ENCODE peak calls at places on chromosomes 6 and 20, in ten cellular contexts. X, E, A, Y, R, Z, L, F, V and W are unnamed samples.

GRCh38 chr6:169520104-169520503 is 181.7 kb downstream of the WDR27 start:
- DNase-seq in X (peak), E (no peak), A (peak), Y (no peak), R (no peak), Z (no peak), L (no peak), F (no peak), V (no peak), W (no peak)

GRCh38 chr20:38947931-38948362 is 14.2 kb upstream of the DHX35 start:
- DNase-seq in X (no peak), E (no peak), A (no peak), Y (no peak), R (no peak), Z (no peak), L (no peak), F (no peak), V (no peak), W (no peak)

GRCh38 chr20:51553897-51554504 is 11.5 kb upstream of the NFATC2 start:
- DNase-seq in X (peak), E (no peak), A (peak), Y (no peak), R (no peak), Z (no peak), L (no peak), F (no peak), V (no peak), W (no peak)

GRCh38 chr6:12014027-12014872 is 2.1 kb downstream of the HIVEP1 start:
- DNase-seq in X (peak), E (no peak), A (peak), Y (no peak), R (no peak), Z (no peak), L (no peak), F (no peak), V (no peak), W (no peak)

GRCh38 chr20:1897486-1897885 is 2.3 kb downstream of the SIRPA start:
- DNase-seq in X (peak), E (peak), A (peak), Y (no peak), R (peak), Z (no peak), L (no peak), F (no peak), V (peak), W (no peak)

GRCh38 chr6:166496460-166496859 is 90.0 kb downstream of the RAMACL start:
- DNase-seq in X (no peak), E (no peak), A (no peak), Y (no peak), R (no peak), Z (no peak), L (no peak), F (no peak), V (no peak), W (no peak)

GRCh38 chr20:11376998-11377397 is 540.7 kb upstream of the BTBD3 start:
- DNase-seq in X (peak), E (no peak), A (peak), Y (no peak), R (no peak), Z (no peak), L (no peak), F (peak), V (no peak), W (no peak)

GRCh38 chr6:52286798-52287432 is 2.4 kb upstream of the MCM3 start:
- DNase-seq in X (peak), E (peak), A (peak), Y (peak), R (peak), Z (peak), L (no peak), F (peak), V (no peak), W (no peak)

GRCh38 chr6:83270971-83271714 is 78.0 kb downstream of the RWDD2A start:
- DNase-seq in X (peak), E (no peak), A (peak), Y (no peak), R (no peak), Z (no peak), L (no peak), F (peak), V (no peak), W (no peak)

GRCh38 chr20:20699144-20699543 is 13.3 kb downstream of the RALGAPA2 start:
- DNase-seq in X (no peak), E (no peak), A (peak), Y (no peak), R (no peak), Z (no peak), L (no peak), F (no peak), V (no peak), W (no peak)

GRCh38 chr20:2794202-2794748 is 6.2 kb downstream of the CPXM1 start:
- DNase-seq in X (no peak), E (no peak), A (no peak), Y (no peak), R (no peak), Z (no peak), L (no peak), F (no peak), V (no peak), W (no peak)

GRCh38 chr20:25014816-25015215 is 22.3 kb upstream of the APMAP start:
- DNase-seq in X (no peak), E (no peak), A (no peak), Y (no peak), R (no peak), Z (no peak), L (no peak), F (no peak), V (peak), W (no peak)

GRCh38 chr6:72659754-72660153 is 37.9 kb downstream of the KCNQ5 start:
- DNase-seq in X (no peak), E (no peak), A (no peak), Y (no peak), R (no peak), Z (no peak), L (no peak), F (no peak), V (no peak), W (no peak)

GRCh38 chr20:32536861-32537656 is 48.1 kb downstream of the NOL4L start:
- DNase-seq in X (no peak), E (peak), A (no peak), Y (peak), R (peak), Z (peak), L (peak), F (no peak), V (no peak), W (peak)

GRCh38 chr6:18155864-18156396 is 708 bp downstream of the KDM1B start:
- DNase-seq in X (peak), E (peak), A (peak), Y (peak), R (peak), Z (peak), L (peak), F (no peak), V (peak), W (peak)
- TF ChIP-seq CTCF in X (peak), E (no peak), A (peak), Y (peak), R (no peak), Z (no peak), L (no peak), F (peak), V (no peak), W (no peak)

DNA sequence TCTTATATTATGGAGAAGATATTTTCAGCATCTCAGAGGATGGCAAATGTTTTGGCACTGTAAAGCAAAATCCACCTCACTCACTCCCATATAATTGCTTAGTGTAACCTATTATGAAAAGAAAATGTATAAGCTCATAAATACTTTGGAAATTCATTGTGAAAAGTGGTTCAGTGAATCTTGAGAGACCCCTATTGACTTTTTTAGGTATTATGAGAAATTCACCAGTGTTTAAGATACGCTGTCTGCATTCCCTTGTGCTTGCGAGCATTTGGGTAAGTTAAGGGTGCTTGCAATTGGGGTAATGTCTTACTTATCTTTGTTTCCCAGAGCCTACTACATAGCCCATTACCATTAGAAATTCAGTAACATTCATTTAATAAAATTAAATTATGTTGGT is 66.3 kb upstream of the BMP5 start:
- DNase-seq in X (no peak), E (no peak), A (peak), Y (no peak), R (no peak), Z (no peak), L (no peak), F (no peak), V (no peak), W (no peak)
- TF ChIP-seq CTCF in X (no peak), E (no peak), A (no peak), Y (peak), R (no peak), Z (peak), L (no peak), F (peak), V (no peak), W (no peak)

GRCh38 chr6:4128748-4129147 is 6.6 kb downstream of the ECI2 start:
- DNase-seq in X (no peak), E (no peak), A (peak), Y (no peak), R (no peak), Z (no peak), L (no peak), F (no peak), V (no peak), W (no peak)

GRCh38 chr6:4133941-4134838 is 1.2 kb downstream of the ECI2 start:
- DNase-seq in X (peak), E (peak), A (peak), Y (no peak), R (peak), Z (peak), L (no peak), F (no peak), V (no peak), W (peak)

GRCh38 chr6:4129446-4129845 is 5.9 kb downstream of the ECI2 start:
- DNase-seq in X (no peak), E (no peak), A (no peak), Y (no peak), R (no peak), Z (no peak), L (no peak), F (no peak), V (no peak), W (no peak)

GRCh38 chr6:4128072-4128471 is 7.3 kb downstream of the ECI2 start:
- DNase-seq in X (no peak), E (no peak), A (no peak), Y (no peak), R (no peak), Z (no peak), L (no peak), F (no peak), V (no peak), W (no peak)

GRCh38 chr6:4130357-4130987 is 4.9 kb downstream of the ECI2 start:
- DNase-seq in X (no peak), E (no peak), A (no peak), Y (peak), R (no peak), Z (no peak), L (no peak), F (no peak), V (no peak), W (no peak)
- TF ChIP-seq CTCF in X (no peak), E (no peak), A (no peak), Y (no peak), R (no peak), Z (no peak), L (no peak), F (no peak), V (no peak), W (no peak)

DNA sequence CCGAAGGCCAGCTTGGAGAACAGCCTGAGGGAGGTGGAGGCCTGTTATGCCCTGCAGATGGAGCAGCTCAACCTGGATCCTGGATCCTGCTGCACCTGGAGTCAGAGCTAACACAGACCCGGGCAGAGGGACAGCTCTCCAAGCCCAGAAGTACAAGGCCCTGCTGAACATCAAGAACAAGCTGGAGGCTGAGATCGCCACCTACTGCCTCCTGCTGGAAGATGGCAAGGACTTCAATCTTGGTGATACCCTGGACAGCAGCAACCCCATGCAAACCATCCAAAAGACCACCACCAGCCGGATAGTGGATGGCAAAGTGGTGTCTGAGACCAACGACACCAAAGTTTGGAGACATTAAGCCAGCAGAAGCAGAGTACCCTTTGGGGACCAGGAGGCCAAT is 223.5 kb upstream of the ID4 start:
- DNase-seq in X (peak), E (no peak), A (peak), Y (no peak), R (no peak), Z (no peak), L (no peak), F (no peak), V (no peak), W (no peak)
- TF ChIP-seq CTCF in X (no peak), E (no peak), A (no peak), Y (no peak), R (no peak), Z (no peak), L (no peak), F (no peak), V (no peak), W (no peak)

GRCh38 chr6:17446713-17447112 is 53.3 kb downstream of the CAP2 start:
- DNase-seq in X (no peak), E (no peak), A (no peak), Y (no peak), R (no peak), Z (no peak), L (no peak), F (no peak), V (no peak), W (no peak)
- TF ChIP-seq CTCF in X (no peak), E (no peak), A (no peak), Y (no peak), R (no peak), Z (no peak), L (no peak), F (no peak), V (no peak), W (no peak)

GRCh38 chr20:7696311-7696710 is 243.9 kb downstream of the HAO1 start:
- DNase-seq in X (peak), E (no peak), A (peak), Y (no peak), R (no peak), Z (no peak), L (no peak), F (no peak), V (no peak), W (no peak)

GRCh38 chr20:7708112-7708511 is 232.1 kb downstream of the HAO1 start:
- DNase-seq in X (no peak), E (no peak), A (no peak), Y (no peak), R (no peak), Z (no peak), L (no peak), F (no peak), V (no peak), W (no peak)

GRCh38 chr20:7703436-7703835 is 236.8 kb downstream of the HAO1 start:
- DNase-seq in X (peak), E (no peak), A (no peak), Y (no peak), R (no peak), Z (no peak), L (no peak), F (no peak), V (no peak), W (no peak)

GRCh38 chr20:7704021-7704420 is 236.2 kb downstream of the HAO1 start:
- DNase-seq in X (no peak), E (no peak), A (no peak), Y (no peak), R (no peak), Z (no peak), L (no peak), F (no peak), V (no peak), W (no peak)

GRCh38 chr20:7702141-7702540 is 238.1 kb downstream of the HAO1 start:
- DNase-seq in X (no peak), E (no peak), A (peak), Y (no peak), R (no peak), Z (no peak), L (no peak), F (no peak), V (no peak), W (no peak)
- TF ChIP-seq CTCF in X (no peak), E (no peak), A (no peak), Y (no peak), R (no peak), Z (no peak), L (no peak), F (no peak), V (no peak), W (no peak)

GRCh38 chr20:23165307-23165750 is 79.2 kb upstream of the CD93 start:
- DNase-seq in X (no peak), E (no peak), A (no peak), Y (no peak), R (no peak), Z (no peak), L (no peak), F (no peak), V (no peak), W (no peak)
- TF ChIP-seq CTCF in X (no peak), E (no peak), A (no peak), Y (no peak), R (no peak), Z (no peak), L (no peak), F (peak), V (no peak), W (no peak)

GRCh38 chr20:36644032-36644712 is 1.8 kb downstream of the SLA2 start:
- DNase-seq in X (no peak), E (no peak), A (no peak), Y (peak), R (peak), Z (no peak), L (no peak), F (no peak), V (no peak), W (peak)
- TF ChIP-seq CTCF in X (no peak), E (no peak), A (no peak), Y (no peak), R (no peak), Z (no peak), L (no peak), F (no peak), V (no peak), W (no peak)